ENCODE peak calls at places on chromosomes 3 and 15, in six cellular contexts. K is cardiac muscle cell, Y is lower lobe of right lung, S is brain microvascular endothelial cell, B is AG09309, M is adrenal gland. H is an unnamed sample.

GRCh38 chr3:129015388-129016105 is 14.4 kb downstream of the EFCC1 start:
- DNase-seq in K (peak; percentile 36), Y (peak; percentile 61), S (no peak), B (no peak), M (peak; percentile 61), H (peak; percentile 48)

GRCh38 chr3:185145511-185145910 is 7.3 kb downstream of the C3orf70 start:
- DNase-seq in K (no peak), Y (no peak), S (no peak), B (no peak), M (no peak), H (no peak)

GRCh38 chr3:27971600-27971999 is 249.5 kb upstream of the EOMES start:
- DNase-seq in K (no peak), Y (no peak), S (no peak), B (no peak), M (no peak), H (no peak)

GRCh38 chr15:74302821-74303359 is 64.6 kb downstream of the CYP11A1 start:
- DNase-seq in K (peak; percentile 50), Y (no peak), S (no peak), B (no peak), M (peak; percentile 46), H (no peak)

GRCh38 chr15:31501074-31501473 is 174.4 kb downstream of the KLF13 start:
- DNase-seq in K (no peak), Y (no peak), S (no peak), B (no peak), M (no peak), H (no peak)

GRCh38 chr3:61315874-61316273 is 64.6 kb upstream of the FHIT start:
- DNase-seq in K (peak; percentile 15), Y (no peak), S (peak; percentile 22), B (no peak), M (peak; percentile 21), H (no peak)

GRCh38 chr3:133295199-133295901 is 104.5 kb upstream of the BFSP2 start:
- DNase-seq in K (peak; percentile 19), Y (no peak), S (peak; percentile 59), B (no peak), M (peak; percentile 24), H (no peak)

GRCh38 chr3:68249265-68249664 is 594.9 kb upstream of the SUCLG2 start:
- DNase-seq in K (no peak), Y (no peak), S (no peak), B (no peak), M (no peak), H (no peak)

GRCh38 chr3:64852738-64853137 is 164.9 kb upstream of the ADAMTS9 start:
- DNase-seq in K (no peak), Y (no peak), S (no peak), B (no peak), M (no peak), H (no peak)

GRCh38 chr3:123244128-123244527 is 42.4 kb downstream of the SEC22A start:
- DNase-seq in K (no peak), Y (no peak), S (no peak), B (no peak), M (no peak), H (peak; percentile 4)

GRCh38 chr3:38689774-38690173 is 40.3 kb upstream of the SCN5A start:
- DNase-seq in K (no peak), Y (no peak), S (no peak), B (no peak), M (no peak), H (no peak)

GRCh38 chr3:104214937-104215336 is 1151.8 kb upstream of the ALCAM start:
- DNase-seq in K (no peak), Y (no peak), S (no peak), B (no peak), M (no peak), H (no peak)

GRCh38 chr3:158789592-158789991 is 12.3 kb upstream of the MFSD1 start:
- DNase-seq in K (peak; percentile 79), Y (no peak), S (peak; percentile 83), B (no peak), M (peak; percentile 26), H (no peak)

GRCh38 chr3:45553469-45553974 is 41.0 kb upstream of the LIMD1 start:
- DNase-seq in K (peak; percentile 83), Y (no peak), S (peak; percentile 25), B (no peak), M (peak; percentile 40), H (no peak)

GRCh38 chr3:183295211-183295610 is 42.2 kb downstream of the B3GNT5 start:
- DNase-seq in K (peak; percentile 96), Y (peak; percentile 57), S (peak; percentile 85), B (peak; percentile 72), M (peak; percentile 81), H (no peak)

GRCh38 chr3:99410789-99411311 is 227.5 kb upstream of the COL8A1 start:
- DNase-seq in K (peak; percentile 64), Y (no peak), S (peak; percentile 91), B (peak; percentile 96), M (no peak), H (no peak)

GRCh38 chr15:95929232-95929846 is 401.2 kb upstream of the NR2F2 start:
- DNase-seq in K (peak; percentile 70), Y (no peak), S (no peak), B (no peak), M (no peak), H (no peak)

GRCh38 chr15:73518180-73518862 is 75.4 kb downstream of the REC114 start:
- DNase-seq in K (no peak), Y (no peak), S (no peak), B (no peak), M (no peak), H (no peak)

GRCh38 chr15:73821181-73821580 is 52.2 kb upstream of the TBC1D21 start:
- DNase-seq in K (no peak), Y (no peak), S (no peak), B (no peak), M (no peak), H (no peak)

GRCh38 chr15:71115567-71116351 is 488 bp downstream of the THSD4 start:
- DNase-seq in K (peak; percentile 67), Y (peak; percentile 79), S (peak; percentile 41), B (no peak), M (peak; percentile 44), H (no peak)

GRCh38 chr15:44328135-44328534 is 39.6 kb downstream of the GOLM2 start:
- DNase-seq in K (no peak), Y (no peak), S (no peak), B (no peak), M (no peak), H (no peak)

GRCh38 chr3:4994144-4994730 is 15.0 kb downstream of the BHLHE40 start:
- DNase-seq in K (no peak), Y (no peak), S (peak; percentile 69), B (no peak), M (peak; percentile 70), H (no peak)

GRCh38 chr3:35778201-35778600 is 138.9 kb downstream of the ARPP21 start:
- DNase-seq in K (no peak), Y (no peak), S (no peak), B (no peak), M (no peak), H (no peak)

GRCh38 chr15:34889486-34889885 is 80.1 kb downstream of the AQR start:
- DNase-seq in K (peak; percentile 22), Y (no peak), S (no peak), B (no peak), M (no peak), H (no peak)

GRCh38 chr15:34890424-34890823 is 79.1 kb downstream of the AQR start:
- DNase-seq in K (no peak), Y (no peak), S (no peak), B (no peak), M (no peak), H (no peak)

GRCh38 chr15:34893967-34894366 is 75.6 kb downstream of the AQR start:
- DNase-seq in K (no peak), Y (no peak), S (no peak), B (no peak), M (no peak), H (no peak)

GRCh38 chr15:34896183-34896582 is 73.4 kb downstream of the AQR start:
- DNase-seq in K (no peak), Y (no peak), S (no peak), B (no peak), M (no peak), H (no peak)

DNA sequence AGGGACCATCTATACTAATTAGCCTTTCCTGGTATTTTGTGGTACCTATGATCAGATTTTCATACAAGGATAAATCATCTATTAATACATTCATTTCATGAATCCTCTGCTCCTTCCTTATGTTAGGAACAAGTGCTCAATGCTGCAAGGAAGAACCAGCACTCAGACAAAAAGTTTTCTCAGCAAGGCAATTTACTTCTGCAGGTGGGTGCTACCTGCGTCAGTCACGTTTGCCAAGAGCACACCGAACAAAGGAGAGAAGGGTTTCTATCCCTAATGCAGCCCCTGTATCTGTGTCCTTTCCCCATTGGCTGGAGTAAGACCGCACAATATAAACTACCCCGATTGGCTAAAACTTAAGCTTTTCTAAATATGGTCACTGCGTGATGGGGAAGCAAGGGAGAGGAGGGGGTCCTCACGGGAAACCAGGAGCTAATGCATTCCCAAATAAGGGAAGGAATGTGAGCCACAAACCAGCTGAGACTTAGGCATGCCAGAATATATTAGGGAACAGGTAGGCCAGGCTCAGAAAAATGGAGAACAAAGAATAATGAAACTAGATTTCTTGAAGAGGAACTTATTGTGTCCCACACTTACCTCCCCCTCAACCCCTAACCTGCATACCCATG is 76.5 kb downstream of the AQR start:
- DNase-seq in K (no peak), Y (no peak), S (no peak), B (no peak), M (no peak), H (no peak)
- H3K4me3 ChIP-seq in K (no peak overlapping the region), Y (no peak overlapping the region), S (no peak overlapping the region), B (no peak overlapping the region), M (no peak overlapping the region), H (no peak overlapping the region)

DNA sequence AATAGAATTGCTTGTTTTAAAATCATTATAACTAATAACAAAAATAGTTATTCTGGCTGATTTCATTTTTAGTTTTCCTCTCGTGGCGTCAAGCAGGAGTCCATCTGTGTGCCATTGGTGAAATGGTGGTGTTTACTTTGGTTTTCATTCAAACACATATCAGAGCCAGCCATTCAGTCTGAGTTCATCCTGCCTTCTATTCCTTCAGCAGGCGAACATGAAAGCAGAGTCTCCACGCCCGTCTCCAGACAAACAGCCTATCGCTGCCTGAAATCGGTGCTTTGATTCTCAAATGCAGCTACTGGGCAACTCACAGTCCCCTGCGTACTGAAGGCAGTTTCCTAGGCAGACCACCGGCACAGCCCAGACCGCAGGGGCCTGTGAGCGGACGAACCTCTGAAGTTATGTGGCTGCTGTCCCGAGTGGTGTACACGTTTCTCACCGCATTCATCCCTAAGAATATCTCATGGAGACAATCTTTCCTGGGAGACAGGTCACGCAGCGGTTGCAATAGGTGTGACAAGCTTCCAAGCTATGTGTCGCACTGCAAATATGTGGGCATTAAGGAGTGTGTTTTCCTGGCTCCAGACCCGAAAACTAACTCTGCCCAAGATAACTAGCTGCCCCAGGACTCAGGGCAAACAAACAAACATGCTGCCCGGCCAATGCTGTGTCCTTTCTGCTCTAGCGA is 17.0 kb upstream of the RYR3 start:
- DNase-seq in K (peak; percentile 11), Y (no peak), S (peak; percentile 5), B (no peak), M (no peak), H (no peak)
- H3K4me3 ChIP-seq in K (no peak overlapping the region), Y (no peak overlapping the region), S (peak overlapping the region; percentile 33), B (no peak overlapping the region), M (no peak overlapping the region), H (no peak overlapping the region)

GRCh38 chr3:50241163-50241562 is 5.2 kb downstream of the GNAI2 start:
- DNase-seq in K (no peak), Y (no peak), S (no peak), B (no peak), M (no peak), H (no peak)
- H3K4me3 ChIP-seq in K (no peak overlapping the region), Y (peak overlapping the region; percentile 6), S (no peak overlapping the region), B (no peak overlapping the region), M (no peak overlapping the region), H (no peak overlapping the region)

GRCh38 chr15:64485796-64486195 is 25.4 kb downstream of the ZNF609 start:
- DNase-seq in K (no peak), Y (no peak), S (no peak), B (no peak), M (no peak), H (no peak)

GRCh38 chr15:64490598-64491259 is 30.4 kb downstream of the ZNF609 start:
- DNase-seq in K (peak; percentile 39), Y (no peak), S (no peak), B (no peak), M (no peak), H (no peak)
- H3K4me3 ChIP-seq in K (no peak overlapping the region), Y (no peak overlapping the region), S (no peak overlapping the region), B (no peak overlapping the region), M (no peak overlapping the region), H (no peak overlapping the region)

H was measured in CD4-positive, alpha-beta memory T cell.